ENCODE peak calls at places on chromosomes 4 and X, in seven cellular contexts. N is upper lobe of left lung, Q is heart left ventricle, D is endodermal cell, G is psoas muscle, F is fibroblast of lung, J is colonic mucosa. T is an unnamed sample.

GRCh38 chr4:80237992-80238391 is 28.5 kb upstream of the FGF5 start:
- DNase-seq in N (no peak), Q (no peak), D (no peak), G (no peak), F (peak; percentile 85), J (no peak), T (no peak)

GRCh38 chr4:28690890-28691289 is 1830.2 kb downstream of the STIM2 start:
- DNase-seq in N (no peak), Q (no peak), D (no peak), G (no peak), F (no peak), J (no peak), T (no peak)

GRCh38 chr4:121048165-121048564 is 24.2 kb downstream of the NDNF start:
- DNase-seq in N (no peak), Q (no peak), D (no peak), G (no peak), F (no peak), J (no peak), T (no peak)

GRCh38 chr4:4969298-4969697 is 50.0 kb downstream of the CYTL1 start:
- DNase-seq in N (no peak), Q (no peak), D (no peak), G (peak; percentile 78), F (peak; percentile 11), J (peak; percentile 40), T (no peak)

GRCh38 chrX:11254417-11255109 is 38.6 kb upstream of the AMELX start:
- DNase-seq in N (no peak), Q (no peak), D (no peak), G (no peak), F (no peak), J (no peak), T (no peak)

GRCh38 chr4:100649478-100649877 is 131.7 kb upstream of the EMCN start:
- DNase-seq in N (no peak), Q (no peak), D (no peak), G (no peak), F (no peak), J (no peak), T (no peak)

GRCh38 chr4:82802906-82803305 is 4.3 kb upstream of the SCD5 start:
- DNase-seq in N (no peak), Q (no peak), D (no peak), G (no peak), F (no peak), J (no peak), T (no peak)

GRCh38 chr4:7987148-7987989 is 47.7 kb upstream of the AFAP1 start:
- DNase-seq in N (no peak), Q (peak; percentile 65), D (peak; percentile 95), G (peak; percentile 64), F (peak; percentile 77), J (peak; percentile 87), T (peak; percentile 50)

GRCh38 chr4:147786031-147786430 is 54.1 kb downstream of the ARHGAP10 start:
- DNase-seq in N (no peak), Q (no peak), D (no peak), G (no peak), F (no peak), J (no peak), T (no peak)

GRCh38 chr4:33104190-33104773 is 2384.1 kb downstream of the PCDH7 start:
- DNase-seq in N (no peak), Q (no peak), D (no peak), G (no peak), F (no peak), J (no peak), T (no peak)

GRCh38 chrX:78314561-78314960 is 12.8 kb downstream of the CYSLTR1 start:
- DNase-seq in N (no peak), Q (no peak), D (no peak), G (no peak), F (no peak), J (no peak), T (no peak)

GRCh38 chr4:103410401-103410800 is 212.3 kb upstream of the CENPE start:
- DNase-seq in N (no peak), Q (no peak), D (no peak), G (no peak), F (no peak), J (no peak), T (no peak)

GRCh38 chr4:86924805-86925204 is 10.0 kb upstream of the AFF1 start:
- DNase-seq in N (no peak), Q (no peak), D (peak; percentile 40), G (no peak), F (peak; percentile 64), J (no peak), T (no peak)

GRCh38 chr4:80202190-80202711 is 4.9 kb downstream of the PRDM8 start:
- DNase-seq in N (peak; percentile 98), Q (peak; percentile 82), D (peak; percentile 94), G (peak; percentile 85), F (peak; percentile 67), J (peak; percentile 87), T (peak; percentile 81)

GRCh38 chr4:26032572-26033320 is 118.7 kb downstream of the SMIM20 start:
- DNase-seq in N (no peak), Q (no peak), D (no peak), G (peak; percentile 27), F (peak; percentile 86), J (no peak), T (no peak)

GRCh38 chrX:53088136-53088974 is 5.6 kb upstream of the KANTR start:
- DNase-seq in N (peak; percentile 88), Q (peak; percentile 76), D (peak; percentile 92), G (peak; percentile 83), F (peak; percentile 74), J (peak; percentile 82), T (peak; percentile 69)

GRCh38 chrX:7318661-7319060 is 170.7 kb upstream of the PUDP start:
- DNase-seq in N (no peak), Q (no peak), D (peak; percentile 45), G (no peak), F (no peak), J (no peak), T (no peak)

GRCh38 chr4:183867247-183867646 is 37.9 kb upstream of the STOX2 start:
- DNase-seq in N (no peak), Q (no peak), D (no peak), G (no peak), F (no peak), J (no peak), T (no peak)

GRCh38 chr4:137387924-137388323 is 144.4 kb downstream of the PCDH18 start:
- DNase-seq in N (no peak), Q (no peak), D (no peak), G (no peak), F (peak; percentile 85), J (no peak), T (no peak)

GRCh38 chrX:44384688-44385338 is 41.3 kb upstream of the EFHC2 start:
- DNase-seq in N (no peak), Q (no peak), D (no peak), G (no peak), F (no peak), J (no peak), T (no peak)

GRCh38 chr4:173958445-173958844 is 325.0 kb downstream of the FBXO8 start:
- DNase-seq in N (no peak), Q (no peak), D (no peak), G (no peak), F (peak; percentile 91), J (no peak), T (no peak)

GRCh38 chr4:158304694-158305093 is 94.4 kb downstream of the TMEM144 start:
- DNase-seq in N (no peak), Q (no peak), D (no peak), G (no peak), F (no peak), J (no peak), T (no peak)

GRCh38 chrX:30652527-30653414 is 452 bp upstream of the GK start:
- DNase-seq in N (peak; percentile 99), Q (peak; percentile 94), D (peak; percentile 97), G (peak; percentile 93), F (peak; percentile 94), J (peak; percentile 94), T (peak; percentile 86)

DNA sequence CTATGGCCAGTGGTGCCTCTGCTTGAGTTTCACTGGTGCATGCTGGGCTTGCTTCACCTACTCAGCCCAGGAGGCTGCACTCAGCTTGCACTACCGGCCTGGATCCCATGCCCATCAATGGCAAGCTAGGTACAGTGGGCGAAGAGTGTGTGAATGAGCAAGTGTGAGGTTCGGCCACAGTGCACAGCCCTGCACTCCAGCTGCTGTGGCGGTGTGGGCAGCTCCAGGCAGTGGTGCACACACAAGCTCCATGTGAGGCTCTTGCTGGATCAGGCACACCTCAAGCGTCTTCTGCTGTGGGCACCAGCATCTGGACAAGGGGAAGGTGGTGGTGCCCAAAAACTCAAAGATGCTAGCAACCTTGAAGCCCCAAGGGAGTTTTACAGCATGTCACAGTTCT is 820.9 kb upstream of the LCORL start:
- DNase-seq in N (peak; percentile 22), Q (no peak), D (no peak), G (no peak), F (no peak), J (no peak), T (no peak)
- H3K9me3 ChIP-seq in N (peaks cover 12% of the 10 kb centered on the region), Q (no peaks in the 10 kb centered on the region), D (peaks cover 9% of the 10 kb centered on the region), G (no peaks in the 10 kb centered on the region), F (no peaks in the 10 kb centered on the region), J (no peaks in the 10 kb centered on the region), T (no peaks in the 10 kb centered on the region)

GRCh38 chr4:155339999-155340398 is 36.8 kb downstream of the MAP9 start:
- DNase-seq in N (no peak), Q (no peak), D (no peak), G (no peak), F (no peak), J (no peak), T (no peak)

GRCh38 chr4:155338196-155338595 is 38.6 kb downstream of the MAP9 start:
- DNase-seq in N (no peak), Q (no peak), D (no peak), G (no peak), F (no peak), J (no peak), T (no peak)

GRCh38 chr4:155336242-155336641 is 40.5 kb downstream of the MAP9 start:
- DNase-seq in N (no peak), Q (no peak), D (no peak), G (no peak), F (no peak), J (no peak), T (no peak)

GRCh38 chr4:155342142-155342541 is 34.6 kb downstream of the MAP9 start:
- DNase-seq in N (no peak), Q (no peak), D (no peak), G (no peak), F (peak; percentile 35), J (no peak), T (no peak)

GRCh38 chr4:155339588-155339987 is 37.2 kb downstream of the MAP9 start:
- DNase-seq in N (no peak), Q (no peak), D (no peak), G (no peak), F (no peak), J (peak; percentile 42), T (no peak)
- H3K9me3 ChIP-seq in N (no peaks in the 10 kb centered on the region), Q (no peaks in the 10 kb centered on the region), D (peaks cover 43% of the 10 kb centered on the region), G (no peaks in the 10 kb centered on the region), F (no peaks in the 10 kb centered on the region), J (no peaks in the 10 kb centered on the region), T (no peaks in the 10 kb centered on the region)

DNA sequence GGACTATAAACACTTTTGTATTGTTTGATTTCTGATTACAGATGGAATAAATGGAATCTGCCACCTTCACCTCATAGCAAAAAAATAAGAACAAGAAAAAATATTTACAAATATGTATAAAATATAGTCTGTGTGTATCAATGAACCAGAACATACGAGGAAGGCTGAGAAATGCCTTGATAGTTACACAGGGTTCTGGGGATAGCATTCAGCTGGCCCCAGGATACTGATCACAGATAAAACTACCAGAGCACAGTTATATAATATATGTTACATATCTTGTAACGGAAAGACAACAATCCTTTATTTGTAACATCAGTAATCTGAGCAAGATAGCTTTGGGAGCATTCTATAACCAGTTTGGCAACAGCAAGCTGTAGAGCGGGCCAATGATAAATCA is 1075.1 kb upstream of the GRID2 start:
- DNase-seq in N (no peak), Q (no peak), D (no peak), G (no peak), F (no peak), J (no peak), T (no peak)
- H3K9me3 ChIP-seq in N (no peaks in the 10 kb centered on the region), Q (no peaks in the 10 kb centered on the region), D (no peaks in the 10 kb centered on the region), G (no peaks in the 10 kb centered on the region), F (no peaks in the 10 kb centered on the region), J (no peaks in the 10 kb centered on the region), T (no peaks in the 10 kb centered on the region)

GRCh38 chr4:92215471-92215870 is 88.3 kb upstream of the GRID2 start:
- DNase-seq in N (no peak), Q (no peak), D (no peak), G (no peak), F (no peak), J (no peak), T (no peak)
- H3K9me3 ChIP-seq in N (peaks cover 10% of the 10 kb centered on the region), Q (peaks cover 27% of the 10 kb centered on the region), D (peaks cover 23% of the 10 kb centered on the region), G (no peaks in the 10 kb centered on the region), F (no peaks in the 10 kb centered on the region), J (no peaks in the 10 kb centered on the region), T (no peaks in the 10 kb centered on the region)